ENCODE peak calls at places on chromosomes 7 and 10, in ten cellular contexts. One of them, this sample, is unnamed.

GRCh38 chr10:112369495-112370423 is 4.2 kb upstream of the ACSL5 start:
- DNase-seq in HCT116: no peak
- DNase-seq in mammary epithelial cell: no peak
- DNase-seq in CD8-positive, alpha-beta T cell: no peak
- DNase-seq in AG04449: no peak
- DNase-seq in IMR-90: no peak
- DNase-seq in GM23338: no peak
- DNase-seq in astrocyte: no peak
- DNase-seq in mesothelial cell of epicardium: no peak
- DNase-seq in astrocyte of the spinal cord: no peak
- DNase-seq in this sample: no peak

GRCh38 chr10:30028452-30029045 is 30.8 kb downstream of the JCAD start:
- DNase-seq in HCT116: no peak
- DNase-seq in mammary epithelial cell: no peak
- DNase-seq in CD8-positive, alpha-beta T cell: no peak
- DNase-seq in AG04449: no peak
- DNase-seq in IMR-90: no peak
- DNase-seq in GM23338: no peak
- DNase-seq in astrocyte: no peak
- DNase-seq in mesothelial cell of epicardium: no peak
- DNase-seq in astrocyte of the spinal cord: no peak
- DNase-seq in this sample: no peak

GRCh38 chr7:2497065-2497464 is 20.9 kb upstream of the GRIFIN start:
- DNase-seq in HCT116: no peak
- DNase-seq in mammary epithelial cell: no peak
- DNase-seq in CD8-positive, alpha-beta T cell: no peak
- DNase-seq in AG04449: no peak
- DNase-seq in IMR-90: no peak
- DNase-seq in GM23338: no peak
- DNase-seq in astrocyte: no peak
- DNase-seq in mesothelial cell of epicardium: no peak
- DNase-seq in astrocyte of the spinal cord: no peak
- DNase-seq in this sample: no peak

GRCh38 chr7:29454899-29455451 is 108.7 kb upstream of the PRR15 start:
- DNase-seq in HCT116: no peak
- DNase-seq in mammary epithelial cell: no peak
- DNase-seq in CD8-positive, alpha-beta T cell: no peak
- DNase-seq in AG04449: no peak
- DNase-seq in IMR-90: no peak
- DNase-seq in GM23338: no peak
- DNase-seq in astrocyte: no peak
- DNase-seq in mesothelial cell of epicardium: no peak
- DNase-seq in astrocyte of the spinal cord: no peak
- DNase-seq in this sample: peak

GRCh38 chr7:144024213-144024612 is 24.1 kb downstream of the OR6B1 start:
- DNase-seq in HCT116: no peak
- DNase-seq in mammary epithelial cell: no peak
- DNase-seq in CD8-positive, alpha-beta T cell: no peak
- DNase-seq in AG04449: no peak
- DNase-seq in IMR-90: no peak
- DNase-seq in GM23338: no peak
- DNase-seq in astrocyte: no peak
- DNase-seq in mesothelial cell of epicardium: no peak
- DNase-seq in astrocyte of the spinal cord: no peak
- DNase-seq in this sample: no peak

GRCh38 chr7:40880581-40880980 is 745.8 kb downstream of the SUGCT start:
- DNase-seq in HCT116: no peak
- DNase-seq in mammary epithelial cell: no peak
- DNase-seq in CD8-positive, alpha-beta T cell: no peak
- DNase-seq in AG04449: no peak
- DNase-seq in IMR-90: no peak
- DNase-seq in GM23338: no peak
- DNase-seq in astrocyte: peak
- DNase-seq in mesothelial cell of epicardium: no peak
- DNase-seq in astrocyte of the spinal cord: peak
- DNase-seq in this sample: no peak

GRCh38 chr7:52656098-52656497 is 379.3 kb upstream of the POM121L12 start:
- DNase-seq in HCT116: no peak
- DNase-seq in mammary epithelial cell: no peak
- DNase-seq in CD8-positive, alpha-beta T cell: no peak
- DNase-seq in AG04449: no peak
- DNase-seq in IMR-90: no peak
- DNase-seq in GM23338: no peak
- DNase-seq in astrocyte: no peak
- DNase-seq in mesothelial cell of epicardium: no peak
- DNase-seq in astrocyte of the spinal cord: no peak
- DNase-seq in this sample: no peak

GRCh38 chr7:111312966-111313365 is 222.0 kb downstream of the LRRN3 start:
- DNase-seq in HCT116: no peak
- DNase-seq in mammary epithelial cell: peak
- DNase-seq in CD8-positive, alpha-beta T cell: no peak
- DNase-seq in AG04449: no peak
- DNase-seq in IMR-90: peak
- DNase-seq in GM23338: peak
- DNase-seq in astrocyte: no peak
- DNase-seq in mesothelial cell of epicardium: no peak
- DNase-seq in astrocyte of the spinal cord: peak
- DNase-seq in this sample: peak

GRCh38 chr7:108805808-108806397 is 236.2 kb downstream of the DNAJB9 start:
- DNase-seq in HCT116: peak
- DNase-seq in mammary epithelial cell: peak
- DNase-seq in CD8-positive, alpha-beta T cell: no peak
- DNase-seq in AG04449: no peak
- DNase-seq in IMR-90: peak
- DNase-seq in GM23338: peak
- DNase-seq in astrocyte: peak
- DNase-seq in mesothelial cell of epicardium: no peak
- DNase-seq in astrocyte of the spinal cord: peak
- DNase-seq in this sample: peak

GRCh38 chr7:151062399-151063211 is 3.2 kb downstream of the SLC4A2 start:
- DNase-seq in HCT116: peak
- DNase-seq in mammary epithelial cell: peak
- DNase-seq in CD8-positive, alpha-beta T cell: no peak
- DNase-seq in AG04449: no peak
- DNase-seq in IMR-90: peak
- DNase-seq in GM23338: peak
- DNase-seq in astrocyte: peak
- DNase-seq in mesothelial cell of epicardium: no peak
- DNase-seq in astrocyte of the spinal cord: peak
- DNase-seq in this sample: peak

GRCh38 chr10:44516941-44517340 is 132.0 kb upstream of the CXCL12 start:
- DNase-seq in HCT116: no peak
- DNase-seq in mammary epithelial cell: no peak
- DNase-seq in CD8-positive, alpha-beta T cell: no peak
- DNase-seq in AG04449: no peak
- DNase-seq in IMR-90: no peak
- DNase-seq in GM23338: no peak
- DNase-seq in astrocyte: no peak
- DNase-seq in mesothelial cell of epicardium: no peak
- DNase-seq in astrocyte of the spinal cord: no peak
- DNase-seq in this sample: no peak

GRCh38 chr10:57320416-57320815 is 947.3 kb downstream of the IPMK start:
- DNase-seq in HCT116: no peak
- DNase-seq in mammary epithelial cell: no peak
- DNase-seq in CD8-positive, alpha-beta T cell: no peak
- DNase-seq in AG04449: no peak
- DNase-seq in IMR-90: no peak
- DNase-seq in GM23338: no peak
- DNase-seq in astrocyte: no peak
- DNase-seq in mesothelial cell of epicardium: no peak
- DNase-seq in astrocyte of the spinal cord: peak
- DNase-seq in this sample: no peak

DNA sequence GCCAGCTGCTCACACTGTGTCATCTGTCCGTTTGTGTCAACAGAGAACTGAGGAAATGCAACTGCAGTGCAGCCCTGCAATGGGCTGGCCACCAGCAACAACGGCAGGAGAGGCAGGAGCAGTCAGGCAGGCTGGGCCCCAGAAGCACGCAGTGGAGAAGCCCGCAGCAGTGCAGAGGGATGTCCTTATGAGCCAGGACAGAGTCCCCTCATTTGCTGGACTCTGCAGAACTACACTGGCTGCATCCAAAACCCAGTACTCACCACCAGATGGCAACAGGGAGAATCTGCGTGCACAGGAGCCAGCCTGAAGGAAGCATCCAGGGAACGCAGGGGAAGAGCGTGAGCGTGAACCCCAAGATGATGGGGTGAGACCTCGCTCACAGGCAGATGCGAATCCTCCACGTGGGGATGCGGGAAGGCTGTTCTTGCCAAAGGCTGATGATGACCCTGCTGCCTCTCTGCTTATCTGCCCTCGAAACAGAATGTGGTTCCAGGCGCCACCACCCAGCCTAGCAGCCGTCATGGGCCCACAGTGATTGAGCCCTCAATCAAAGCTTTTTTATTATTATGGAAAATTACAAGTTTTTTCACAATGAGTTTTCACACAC is 232.1 kb downstream of the PTPRN2 start:
- DNase-seq in HCT116: peak
- DNase-seq in mammary epithelial cell: no peak
- DNase-seq in CD8-positive, alpha-beta T cell: no peak
- DNase-seq in AG04449: no peak
- DNase-seq in IMR-90: no peak
- DNase-seq in GM23338: peak
- DNase-seq in astrocyte: no peak
- DNase-seq in mesothelial cell of epicardium: no peak
- DNase-seq in astrocyte of the spinal cord: no peak
- DNase-seq in this sample: peak
- TF ChIP-seq CTCF in HCT116: peak
- TF ChIP-seq CTCF in mammary epithelial cell: peak
- TF ChIP-seq CTCF in CD8-positive, alpha-beta T cell: no peak
- TF ChIP-seq CTCF in AG04449: no peak
- TF ChIP-seq CTCF in IMR-90: no peak
- TF ChIP-seq CTCF in GM23338: peak
- TF ChIP-seq CTCF in astrocyte: no peak
- TF ChIP-seq CTCF in mesothelial cell of epicardium: no peak
- TF ChIP-seq CTCF in astrocyte of the spinal cord: no peak
- TF ChIP-seq CTCF in this sample: peak

GRCh38 chr7:148114807-148115206 is 475.8 kb upstream of the C7orf33 start:
- DNase-seq in HCT116: no peak
- DNase-seq in mammary epithelial cell: no peak
- DNase-seq in CD8-positive, alpha-beta T cell: no peak
- DNase-seq in AG04449: no peak
- DNase-seq in IMR-90: no peak
- DNase-seq in GM23338: no peak
- DNase-seq in astrocyte: no peak
- DNase-seq in mesothelial cell of epicardium: no peak
- DNase-seq in astrocyte of the spinal cord: no peak
- DNase-seq in this sample: no peak
- TF ChIP-seq CTCF in HCT116: no peak
- TF ChIP-seq CTCF in mammary epithelial cell: no peak
- TF ChIP-seq CTCF in CD8-positive, alpha-beta T cell: no peak
- TF ChIP-seq CTCF in AG04449: no peak
- TF ChIP-seq CTCF in IMR-90: no peak
- TF ChIP-seq CTCF in GM23338: no peak
- TF ChIP-seq CTCF in astrocyte: no peak
- TF ChIP-seq CTCF in mesothelial cell of epicardium: no peak
- TF ChIP-seq CTCF in astrocyte of the spinal cord: no peak
- TF ChIP-seq CTCF in this sample: no peak

DNA sequence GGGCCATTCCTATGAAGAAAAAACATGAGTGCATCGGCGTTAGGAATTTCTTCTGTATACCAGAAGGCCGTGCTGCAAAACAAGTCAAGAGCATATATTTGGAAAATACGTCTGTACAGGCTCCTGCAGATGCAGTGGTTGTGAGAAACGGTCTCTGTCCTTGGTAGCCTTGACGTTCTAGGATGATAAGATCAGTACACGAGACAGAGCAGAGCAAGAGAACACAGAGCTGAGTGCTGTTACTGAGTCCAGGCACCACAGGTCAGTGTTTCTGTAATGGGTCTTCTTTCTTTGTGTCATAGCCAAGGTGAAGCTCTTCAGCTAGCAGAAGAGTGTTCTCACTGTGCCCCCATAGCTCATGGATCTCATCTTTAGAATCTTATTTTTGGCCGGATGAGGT is 62.8 kb downstream of the WDR37 start:
- DNase-seq in HCT116: no peak
- DNase-seq in mammary epithelial cell: no peak
- DNase-seq in CD8-positive, alpha-beta T cell: no peak
- DNase-seq in AG04449: no peak
- DNase-seq in IMR-90: no peak
- DNase-seq in GM23338: no peak
- DNase-seq in astrocyte: no peak
- DNase-seq in mesothelial cell of epicardium: no peak
- DNase-seq in astrocyte of the spinal cord: no peak
- DNase-seq in this sample: no peak
- TF ChIP-seq CTCF in HCT116: no peak
- TF ChIP-seq CTCF in mammary epithelial cell: no peak
- TF ChIP-seq CTCF in CD8-positive, alpha-beta T cell: no peak
- TF ChIP-seq CTCF in AG04449: no peak
- TF ChIP-seq CTCF in IMR-90: no peak
- TF ChIP-seq CTCF in GM23338: no peak
- TF ChIP-seq CTCF in astrocyte: no peak
- TF ChIP-seq CTCF in mesothelial cell of epicardium: no peak
- TF ChIP-seq CTCF in astrocyte of the spinal cord: no peak
- TF ChIP-seq CTCF in this sample: no peak

GRCh38 chr7:92609921-92610518 is 19.8 kb upstream of the FAM133B start:
- DNase-seq in HCT116: no peak
- DNase-seq in mammary epithelial cell: no peak
- DNase-seq in CD8-positive, alpha-beta T cell: no peak
- DNase-seq in AG04449: no peak
- DNase-seq in IMR-90: peak
- DNase-seq in GM23338: peak
- DNase-seq in astrocyte: no peak
- DNase-seq in mesothelial cell of epicardium: no peak
- DNase-seq in astrocyte of the spinal cord: peak
- DNase-seq in this sample: peak
- TF ChIP-seq CTCF in HCT116: peak
- TF ChIP-seq CTCF in mammary epithelial cell: peak
- TF ChIP-seq CTCF in CD8-positive, alpha-beta T cell: peak
- TF ChIP-seq CTCF in AG04449: no peak
- TF ChIP-seq CTCF in IMR-90: peak
- TF ChIP-seq CTCF in GM23338: no peak
- TF ChIP-seq CTCF in astrocyte: peak
- TF ChIP-seq CTCF in mesothelial cell of epicardium: peak
- TF ChIP-seq CTCF in astrocyte of the spinal cord: peak
- TF ChIP-seq CTCF in this sample: peak

GRCh38 chr7:836429-836828 is 4.2 kb downstream of the SUN1 start:
- DNase-seq in HCT116: peak
- DNase-seq in mammary epithelial cell: peak
- DNase-seq in CD8-positive, alpha-beta T cell: no peak
- DNase-seq in AG04449: no peak
- DNase-seq in IMR-90: peak
- DNase-seq in GM23338: peak
- DNase-seq in astrocyte: peak
- DNase-seq in mesothelial cell of epicardium: no peak
- DNase-seq in astrocyte of the spinal cord: peak
- DNase-seq in this sample: no peak
- TF ChIP-seq CTCF in HCT116: peak
- TF ChIP-seq CTCF in mammary epithelial cell: peak
- TF ChIP-seq CTCF in CD8-positive, alpha-beta T cell: no peak
- TF ChIP-seq CTCF in AG04449: peak
- TF ChIP-seq CTCF in IMR-90: peak
- TF ChIP-seq CTCF in GM23338: peak
- TF ChIP-seq CTCF in astrocyte: peak
- TF ChIP-seq CTCF in mesothelial cell of epicardium: no peak
- TF ChIP-seq CTCF in astrocyte of the spinal cord: peak
- TF ChIP-seq CTCF in this sample: peak

GRCh38 chr7:101235050-101235449 is 2.6 kb downstream of the CLDN15 start:
- DNase-seq in HCT116: no peak
- DNase-seq in mammary epithelial cell: no peak
- DNase-seq in CD8-positive, alpha-beta T cell: no peak
- DNase-seq in AG04449: no peak
- DNase-seq in IMR-90: no peak
- DNase-seq in GM23338: peak
- DNase-seq in astrocyte: no peak
- DNase-seq in mesothelial cell of epicardium: no peak
- DNase-seq in astrocyte of the spinal cord: no peak
- DNase-seq in this sample: no peak
- TF ChIP-seq CTCF in HCT116: peak
- TF ChIP-seq CTCF in mammary epithelial cell: peak
- TF ChIP-seq CTCF in CD8-positive, alpha-beta T cell: no peak
- TF ChIP-seq CTCF in AG04449: peak
- TF ChIP-seq CTCF in IMR-90: peak
- TF ChIP-seq CTCF in GM23338: peak
- TF ChIP-seq CTCF in astrocyte: peak
- TF ChIP-seq CTCF in mesothelial cell of epicardium: no peak
- TF ChIP-seq CTCF in astrocyte of the spinal cord: peak
- TF ChIP-seq CTCF in this sample: peak

This sample was measured in epithelial cell of esophagus.